ENCODE peak calls at places on chromosome 22, in eight cellular contexts. One of them, this sample, is unnamed.

GRCh38 chr22:22593964-22594656 is 35.0 kb upstream of the PRAME start:
- DNase-seq in Peyer's patch: peak; percentile 79
- DNase-seq in breast epithelium: no peak
- DNase-seq in CD8-positive, alpha-beta T cell: peak; percentile 63
- DNase-seq in CD4-positive, alpha-beta T cell: peak; percentile 30
- DNase-seq in Calu3: peak; percentile 65
- DNase-seq in lower lobe of right lung: peak; percentile 57
- DNase-seq in tibial artery: no peak
- DNase-seq in this sample: no peak

GRCh38 chr22:20545681-20546521 is 38.5 kb downstream of the MED15 start:
- DNase-seq in Peyer's patch: no peak
- DNase-seq in breast epithelium: no peak
- DNase-seq in CD8-positive, alpha-beta T cell: no peak
- DNase-seq in CD4-positive, alpha-beta T cell: no peak
- DNase-seq in Calu3: no peak
- DNase-seq in lower lobe of right lung: peak; percentile 16
- DNase-seq in tibial artery: peak; percentile 62
- DNase-seq in this sample: no peak

GRCh38 chr22:41661088-41661487 is 27.6 kb downstream of the SNU13 start:
- DNase-seq in Peyer's patch: no peak
- DNase-seq in breast epithelium: no peak
- DNase-seq in CD8-positive, alpha-beta T cell: no peak
- DNase-seq in CD4-positive, alpha-beta T cell: no peak
- DNase-seq in Calu3: no peak
- DNase-seq in lower lobe of right lung: no peak
- DNase-seq in tibial artery: peak; percentile 5
- DNase-seq in this sample: no peak

GRCh38 chr22:32409977-32410376 is 2.1 kb downstream of the RTCB start:
- DNase-seq in Peyer's patch: peak; percentile 71
- DNase-seq in breast epithelium: no peak
- DNase-seq in CD8-positive, alpha-beta T cell: no peak
- DNase-seq in CD4-positive, alpha-beta T cell: no peak
- DNase-seq in Calu3: no peak
- DNase-seq in lower lobe of right lung: no peak
- DNase-seq in tibial artery: no peak
- DNase-seq in this sample: no peak

GRCh38 chr22:23212061-23213030 is 32.0 kb downstream of the BCR start:
- DNase-seq in Peyer's patch: no peak
- DNase-seq in breast epithelium: no peak
- DNase-seq in CD8-positive, alpha-beta T cell: no peak
- DNase-seq in CD4-positive, alpha-beta T cell: no peak
- DNase-seq in Calu3: no peak
- DNase-seq in lower lobe of right lung: peak; percentile 15
- DNase-seq in tibial artery: no peak
- DNase-seq in this sample: no peak

GRCh38 chr22:21568207-21569075 is 927 bp downstream of the UBE2L3 start:
- DNase-seq in Peyer's patch: peak; percentile 58
- DNase-seq in breast epithelium: no peak
- DNase-seq in CD8-positive, alpha-beta T cell: no peak
- DNase-seq in CD4-positive, alpha-beta T cell: no peak
- DNase-seq in Calu3: peak; percentile 27
- DNase-seq in lower lobe of right lung: no peak
- DNase-seq in tibial artery: no peak
- DNase-seq in this sample: no peak

GRCh38 chr22:39746600-39747262 is 146.8 kb downstream of the ENTHD1 start:
- DNase-seq in Peyer's patch: no peak
- DNase-seq in breast epithelium: no peak
- DNase-seq in CD8-positive, alpha-beta T cell: no peak
- DNase-seq in CD4-positive, alpha-beta T cell: no peak
- DNase-seq in Calu3: no peak
- DNase-seq in lower lobe of right lung: no peak
- DNase-seq in tibial artery: no peak
- DNase-seq in this sample: no peak

GRCh38 chr22:24321999-24322398 is 51.4 kb downstream of the SPECC1L start:
- DNase-seq in Peyer's patch: no peak
- DNase-seq in breast epithelium: no peak
- DNase-seq in CD8-positive, alpha-beta T cell: no peak
- DNase-seq in CD4-positive, alpha-beta T cell: no peak
- DNase-seq in Calu3: no peak
- DNase-seq in lower lobe of right lung: no peak
- DNase-seq in tibial artery: no peak
- DNase-seq in this sample: no peak

GRCh38 chr22:50633771-50634170 is 5.8 kb upstream of the ARSA start:
- DNase-seq in Peyer's patch: no peak
- DNase-seq in breast epithelium: no peak
- DNase-seq in CD8-positive, alpha-beta T cell: no peak
- DNase-seq in CD4-positive, alpha-beta T cell: no peak
- DNase-seq in Calu3: no peak
- DNase-seq in lower lobe of right lung: no peak
- DNase-seq in tibial artery: no peak
- DNase-seq in this sample: no peak

GRCh38 chr22:19122752-19123492 is 710 bp upstream of the DGCR2 start:
- DNase-seq in Peyer's patch: no peak
- DNase-seq in breast epithelium: peak; percentile 27
- DNase-seq in CD8-positive, alpha-beta T cell: no peak
- DNase-seq in CD4-positive, alpha-beta T cell: no peak
- DNase-seq in Calu3: peak; percentile 23
- DNase-seq in lower lobe of right lung: no peak
- DNase-seq in tibial artery: peak; percentile 75
- DNase-seq in this sample: no peak

GRCh38 chr22:22164541-22165272 is 79.9 kb upstream of the VPREB1 start:
- DNase-seq in Peyer's patch: no peak
- DNase-seq in breast epithelium: no peak
- DNase-seq in CD8-positive, alpha-beta T cell: no peak
- DNase-seq in CD4-positive, alpha-beta T cell: no peak
- DNase-seq in Calu3: no peak
- DNase-seq in lower lobe of right lung: no peak
- DNase-seq in tibial artery: no peak
- DNase-seq in this sample: no peak

GRCh38 chr22:19942071-19942885 is 660 bp upstream of the TXNRD2 start:
- DNase-seq in Peyer's patch: no peak
- DNase-seq in breast epithelium: no peak
- DNase-seq in CD8-positive, alpha-beta T cell: no peak
- DNase-seq in CD4-positive, alpha-beta T cell: no peak
- DNase-seq in Calu3: no peak
- DNase-seq in lower lobe of right lung: peak; percentile 67
- DNase-seq in tibial artery: peak; percentile 70
- DNase-seq in this sample: no peak

GRCh38 chr22:26674211-26675190 is 17.1 kb downstream of the MIAT start:
- DNase-seq in Peyer's patch: peak; percentile 62
- DNase-seq in breast epithelium: no peak
- DNase-seq in CD8-positive, alpha-beta T cell: peak; percentile 56
- DNase-seq in CD4-positive, alpha-beta T cell: peak; percentile 5
- DNase-seq in Calu3: no peak
- DNase-seq in lower lobe of right lung: no peak
- DNase-seq in tibial artery: no peak
- DNase-seq in this sample: no peak

GRCh38 chr22:23750744-23751440 is at the start of gene ZNF70:
- DNase-seq in Peyer's patch: peak; percentile 96
- DNase-seq in breast epithelium: peak; percentile 88
- DNase-seq in CD8-positive, alpha-beta T cell: peak; percentile 92
- DNase-seq in CD4-positive, alpha-beta T cell: peak; percentile 80
- DNase-seq in Calu3: peak; percentile 93
- DNase-seq in lower lobe of right lung: peak; percentile 95
- DNase-seq in tibial artery: peak; percentile 93
- DNase-seq in this sample: peak; percentile 89

GRCh38 chr22:25564320-25564978 is at the start of gene GRK3:
- DNase-seq in Peyer's patch: peak; percentile 87
- DNase-seq in breast epithelium: peak; percentile 59
- DNase-seq in CD8-positive, alpha-beta T cell: peak; percentile 71
- DNase-seq in CD4-positive, alpha-beta T cell: peak; percentile 48
- DNase-seq in Calu3: peak; percentile 77
- DNase-seq in lower lobe of right lung: peak; percentile 85
- DNase-seq in tibial artery: peak; percentile 85
- DNase-seq in this sample: peak; percentile 43

GRCh38 chr22:20483771-20484170 is 11.8 kb downstream of the KLHL22 start:
- DNase-seq in Peyer's patch: no peak
- DNase-seq in breast epithelium: no peak
- DNase-seq in CD8-positive, alpha-beta T cell: no peak
- DNase-seq in CD4-positive, alpha-beta T cell: no peak
- DNase-seq in Calu3: no peak
- DNase-seq in lower lobe of right lung: no peak
- DNase-seq in tibial artery: no peak
- DNase-seq in this sample: no peak

GRCh38 chr22:23764931-23765881 is 2.4 kb downstream of the C22orf15 start:
- DNase-seq in Peyer's patch: no peak
- DNase-seq in breast epithelium: no peak
- DNase-seq in CD8-positive, alpha-beta T cell: no peak
- DNase-seq in CD4-positive, alpha-beta T cell: no peak
- DNase-seq in Calu3: no peak
- DNase-seq in lower lobe of right lung: no peak
- DNase-seq in tibial artery: no peak
- DNase-seq in this sample: no peak

GRCh38 chr22:19105867-19106802 is 16.1 kb downstream of the DGCR2 start:
- DNase-seq in Peyer's patch: peak; percentile 52
- DNase-seq in breast epithelium: no peak
- DNase-seq in CD8-positive, alpha-beta T cell: peak; percentile 69
- DNase-seq in CD4-positive, alpha-beta T cell: peak; percentile 52
- DNase-seq in Calu3: no peak
- DNase-seq in lower lobe of right lung: no peak
- DNase-seq in tibial artery: peak; percentile 56
- DNase-seq in this sample: no peak

DNA sequence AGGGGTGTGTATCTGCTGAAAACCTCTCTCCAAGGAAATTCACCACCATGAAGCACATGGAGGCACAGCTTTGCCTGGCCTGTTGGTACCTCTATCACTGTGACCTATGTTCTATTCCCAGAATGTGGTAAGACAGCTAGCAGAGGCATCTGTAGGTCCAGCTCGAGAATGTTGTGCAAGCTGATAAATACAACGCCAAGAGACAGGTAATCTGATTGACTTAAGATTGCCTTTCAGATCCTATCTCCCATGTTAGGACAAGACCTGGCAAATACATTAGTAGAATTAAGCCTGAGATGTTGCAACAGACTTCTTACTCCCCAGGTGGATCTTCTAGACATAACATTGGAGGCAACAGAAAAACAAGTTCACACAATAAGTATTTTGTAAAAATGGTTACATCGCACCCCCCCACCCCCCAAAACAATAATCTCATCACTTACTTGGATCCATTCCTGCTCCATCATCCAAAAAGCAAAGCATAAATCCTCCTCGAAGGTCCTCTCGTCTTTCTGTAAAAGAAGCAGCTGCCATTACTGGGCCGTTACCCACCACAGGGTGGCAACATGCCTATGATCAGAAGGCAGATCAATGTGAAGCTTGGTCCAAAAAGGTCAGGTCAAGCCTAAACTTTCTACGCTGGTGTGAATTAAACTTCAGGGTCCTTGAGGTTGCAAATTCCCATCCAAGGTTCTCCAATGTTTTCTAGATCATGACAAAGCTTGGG is 18.5 kb downstream of the MORC2 start:
- DNase-seq in Peyer's patch: no peak
- DNase-seq in breast epithelium: no peak
- DNase-seq in CD8-positive, alpha-beta T cell: no peak
- DNase-seq in CD4-positive, alpha-beta T cell: no peak
- DNase-seq in Calu3: no peak
- DNase-seq in lower lobe of right lung: no peak
- DNase-seq in tibial artery: no peak
- DNase-seq in this sample: no peak
- TF ChIP-seq CTCF in Peyer's patch: no peak
- TF ChIP-seq CTCF in breast epithelium: no peak
- TF ChIP-seq CTCF in CD8-positive, alpha-beta T cell: no peak
- TF ChIP-seq CTCF in CD4-positive, alpha-beta T cell: no peak
- TF ChIP-seq CTCF in Calu3: no peak
- TF ChIP-seq CTCF in lower lobe of right lung: no peak
- TF ChIP-seq CTCF in tibial artery: no peak
- TF ChIP-seq CTCF in this sample: no peak

GRCh38 chr22:29553391-29554224 is at the start of gene THOC5:
- DNase-seq in Peyer's patch: peak; percentile 96
- DNase-seq in breast epithelium: peak; percentile 94
- DNase-seq in CD8-positive, alpha-beta T cell: peak; percentile 94
- DNase-seq in CD4-positive, alpha-beta T cell: peak; percentile 85
- DNase-seq in Calu3: peak; percentile 95
- DNase-seq in lower lobe of right lung: peak; percentile 94
- DNase-seq in tibial artery: peak; percentile 97
- DNase-seq in this sample: peak; percentile 63
- TF ChIP-seq CTCF in Peyer's patch: peak; percentile 43
- TF ChIP-seq CTCF in breast epithelium: no peak
- TF ChIP-seq CTCF in CD8-positive, alpha-beta T cell: no peak
- TF ChIP-seq CTCF in CD4-positive, alpha-beta T cell: no peak
- TF ChIP-seq CTCF in Calu3: peak; percentile 61
- TF ChIP-seq CTCF in lower lobe of right lung: peak; percentile 67
- TF ChIP-seq CTCF in tibial artery: peak; percentile 69
- TF ChIP-seq CTCF in this sample: peak; percentile 57

GRCh38 chr22:36979511-36979910 is 39.7 kb downstream of the TST start:
- DNase-seq in Peyer's patch: no peak
- DNase-seq in breast epithelium: no peak
- DNase-seq in CD8-positive, alpha-beta T cell: no peak
- DNase-seq in CD4-positive, alpha-beta T cell: no peak
- DNase-seq in Calu3: no peak
- DNase-seq in lower lobe of right lung: no peak
- DNase-seq in tibial artery: no peak
- DNase-seq in this sample: no peak

GRCh38 chr22:36979016-36979415 is 40.2 kb downstream of the TST start:
- DNase-seq in Peyer's patch: no peak
- DNase-seq in breast epithelium: no peak
- DNase-seq in CD8-positive, alpha-beta T cell: no peak
- DNase-seq in CD4-positive, alpha-beta T cell: no peak
- DNase-seq in Calu3: no peak
- DNase-seq in lower lobe of right lung: no peak
- DNase-seq in tibial artery: no peak
- DNase-seq in this sample: no peak

GRCh38 chr22:36981247-36981775 is 37.9 kb downstream of the TST start:
- DNase-seq in Peyer's patch: no peak
- DNase-seq in breast epithelium: no peak
- DNase-seq in CD8-positive, alpha-beta T cell: no peak
- DNase-seq in CD4-positive, alpha-beta T cell: no peak
- DNase-seq in Calu3: no peak
- DNase-seq in lower lobe of right lung: no peak
- DNase-seq in tibial artery: no peak
- DNase-seq in this sample: no peak

GRCh38 chr22:36985490-36985889 is 33.8 kb downstream of the TST start:
- DNase-seq in Peyer's patch: no peak
- DNase-seq in breast epithelium: no peak
- DNase-seq in CD8-positive, alpha-beta T cell: no peak
- DNase-seq in CD4-positive, alpha-beta T cell: no peak
- DNase-seq in Calu3: no peak
- DNase-seq in lower lobe of right lung: no peak
- DNase-seq in tibial artery: no peak
- DNase-seq in this sample: no peak

DNA sequence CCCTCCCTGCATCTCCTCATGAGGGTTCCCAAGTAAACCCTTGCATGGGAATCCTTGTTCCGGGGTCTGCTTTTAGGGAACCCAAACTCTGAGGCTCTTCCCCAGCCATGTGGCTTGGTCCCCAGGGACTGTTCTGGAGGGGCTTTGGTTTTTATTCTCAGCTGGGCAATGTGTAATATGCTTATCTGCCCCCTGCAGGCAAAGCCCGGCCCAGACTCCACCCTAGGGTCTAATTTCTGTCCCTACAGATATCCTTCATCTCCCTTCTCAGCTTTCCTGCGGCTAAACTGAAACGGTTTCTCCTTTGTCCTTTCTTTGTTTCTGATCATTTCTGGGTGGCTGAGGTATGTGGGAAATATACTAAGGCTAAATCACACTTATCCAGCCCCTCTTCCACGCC is 37.1 kb downstream of the TST start:
- DNase-seq in Peyer's patch: no peak
- DNase-seq in breast epithelium: no peak
- DNase-seq in CD8-positive, alpha-beta T cell: no peak
- DNase-seq in CD4-positive, alpha-beta T cell: no peak
- DNase-seq in Calu3: no peak
- DNase-seq in lower lobe of right lung: no peak
- DNase-seq in tibial artery: no peak
- DNase-seq in this sample: no peak
- TF ChIP-seq CTCF in Peyer's patch: no peak
- TF ChIP-seq CTCF in breast epithelium: no peak
- TF ChIP-seq CTCF in CD8-positive, alpha-beta T cell: no peak
- TF ChIP-seq CTCF in CD4-positive, alpha-beta T cell: no peak
- TF ChIP-seq CTCF in Calu3: no peak
- TF ChIP-seq CTCF in lower lobe of right lung: no peak
- TF ChIP-seq CTCF in tibial artery: no peak
- TF ChIP-seq CTCF in this sample: peak; percentile 14

GRCh38 chr22:45212992-45213751 is 27.5 kb downstream of the KIAA0930 start:
- DNase-seq in Peyer's patch: no peak
- DNase-seq in breast epithelium: no peak
- DNase-seq in CD8-positive, alpha-beta T cell: no peak
- DNase-seq in CD4-positive, alpha-beta T cell: no peak
- DNase-seq in Calu3: no peak
- DNase-seq in lower lobe of right lung: peak; percentile 59
- DNase-seq in tibial artery: peak; percentile 89
- DNase-seq in this sample: no peak
- TF ChIP-seq CTCF in Peyer's patch: no peak
- TF ChIP-seq CTCF in breast epithelium: no peak
- TF ChIP-seq CTCF in CD8-positive, alpha-beta T cell: no peak
- TF ChIP-seq CTCF in CD4-positive, alpha-beta T cell: no peak
- TF ChIP-seq CTCF in Calu3: no peak
- TF ChIP-seq CTCF in lower lobe of right lung: no peak
- TF ChIP-seq CTCF in tibial artery: no peak
- TF ChIP-seq CTCF in this sample: no peak

This sample was measured in D721Med.